ENCODE peak calls at places on chromosomes 12 and 14, in seven cellular contexts. A is HFF-Myc, V is mammary epithelial cell, J is HCT116, S is keratinocyte, G is fibroblast of mammary gland, H is heart left ventricle. O is an unnamed sample.

GRCh38 chr12:56304276-56304675 is 4.1 kb upstream of the CS start:
- DNase-seq in H (no peak), G (no peak), S (no peak), V (no peak), A (no peak), J (no peak), O (no peak)

GRCh38 chr12:59077153-59077930 is 157.0 kb upstream of the LRIG3 start:
- DNase-seq in G (no peak), V (peak), S (no peak), J (no peak), H (no peak), A (no peak), O (peak)

GRCh38 chr12:77062846-77063461 is 2.4 kb downstream of the E2F7 start:
- DNase-seq in G (no peak), H (peak), V (no peak), S (no peak), A (no peak), J (no peak), O (no peak)

GRCh38 chr12:30417697-30418231 is 277.9 kb downstream of the IPO8 start:
- DNase-seq in H (peak), G (peak), S (peak), V (peak), J (peak), A (peak), O (no peak)

GRCh38 chr12:66662729-66663128 is 16.1 kb downstream of the GRIP1 start:
- DNase-seq in A (no peak), G (peak), S (peak), H (no peak), V (peak), J (no peak), O (no peak)

GRCh38 chr14:102508410-102508773 is 1.2 kb downstream of the ANKRD9 start:
- DNase-seq in S (no peak), A (no peak), V (no peak), J (no peak), G (no peak), H (peak), O (peak)

GRCh38 chr14:99260652-99261551 is 11.1 kb downstream of the BCL11B start:
- DNase-seq in J (no peak), V (no peak), H (no peak), G (no peak), A (no peak), S (no peak), O (no peak)

GRCh38 chr12:50049254-50050118 is 7.9 kb upstream of the ASIC1 start:
- DNase-seq in S (no peak), A (no peak), J (no peak), V (no peak), G (no peak), H (no peak), O (no peak)

DNA sequence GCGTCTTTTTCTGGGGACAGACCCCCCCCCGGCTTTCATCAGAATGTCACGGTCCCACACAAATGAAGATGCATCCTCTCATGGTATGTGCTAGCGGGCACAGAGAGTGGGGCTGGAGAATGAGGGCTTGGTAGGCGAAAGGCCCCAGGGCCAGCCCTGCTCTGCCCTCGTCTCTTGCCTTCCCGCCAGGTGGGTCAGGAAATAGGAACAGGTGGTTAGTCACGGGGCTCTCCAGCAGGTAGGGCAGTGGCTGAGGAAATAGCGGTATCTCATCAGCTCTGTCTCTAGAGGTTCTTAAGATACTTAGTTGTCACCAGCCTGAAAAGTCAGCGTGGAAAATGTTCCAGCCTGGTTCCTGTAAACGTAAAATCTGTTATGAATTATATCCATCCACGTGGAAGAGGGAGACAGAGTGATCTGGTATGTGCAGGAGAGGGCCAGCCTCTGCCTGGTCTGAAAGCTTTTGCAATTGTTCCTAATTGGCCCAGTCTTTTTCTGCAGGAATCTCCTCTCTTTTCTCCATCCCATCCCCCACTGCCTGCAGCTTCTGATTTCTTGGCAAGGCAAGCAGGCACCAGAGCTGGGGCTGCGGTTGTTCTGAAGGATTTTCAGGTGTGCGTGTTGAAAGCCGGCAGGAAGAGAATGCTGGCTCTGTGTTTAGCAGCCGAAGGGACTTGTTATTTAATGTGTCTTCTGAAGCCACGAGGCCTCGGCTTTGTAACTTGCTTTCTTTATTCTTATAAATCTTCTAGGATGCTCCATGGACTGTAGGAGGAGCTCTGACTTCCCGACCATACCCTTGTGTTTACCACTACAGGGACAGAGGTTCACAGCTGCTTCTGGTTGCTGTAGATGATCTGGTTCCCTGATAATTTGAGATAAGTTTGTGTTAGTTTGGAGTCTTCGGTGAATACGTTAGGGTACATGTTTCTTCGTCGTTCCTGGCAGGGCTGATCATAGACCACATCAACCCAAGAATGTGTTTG is 131.1 kb downstream of the CACNA1C start:
- DNase-seq in A (peak), S (no peak), G (peak), V (peak), J (no peak), H (no peak), O (no peak)
- TF ChIP-seq CTCF in A (peak), S (peak), G (peak), V (peak), J (peak), H (peak), O (no peak)

GRCh38 chr14:79270361-79270760 is 940.9 kb downstream of the DIO2 start:
- DNase-seq in J (no peak), V (no peak), H (no peak), A (no peak), G (no peak), S (no peak), O (no peak)
- TF ChIP-seq CTCF in J (no peak), V (no peak), H (no peak), A (no peak), G (no peak), S (no peak), O (no peak)

DNA sequence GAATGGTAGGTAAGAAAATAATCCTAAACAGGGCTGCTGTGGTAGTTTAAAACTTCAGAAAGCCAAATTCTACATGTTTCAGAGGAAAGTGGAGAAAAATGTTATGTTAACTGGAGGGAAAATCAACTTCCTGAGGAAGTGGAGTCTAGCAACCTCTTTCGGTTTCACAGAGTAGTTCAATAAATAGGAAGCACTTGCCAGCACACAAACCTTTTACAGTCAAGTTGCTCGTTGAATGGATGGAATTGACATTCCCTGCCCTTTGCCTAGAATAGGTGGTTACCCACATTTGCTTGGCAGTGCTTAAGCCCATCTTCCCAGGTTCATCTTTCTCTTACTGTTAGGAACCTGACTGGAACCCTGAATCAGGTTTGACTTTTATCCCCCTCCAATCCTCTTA is 15.9 kb downstream of the ANKRD13A start:
- DNase-seq in S (no peak), G (no peak), V (no peak), A (no peak), H (no peak), J (no peak), O (no peak)
- TF ChIP-seq CTCF in S (no peak), G (no peak), V (no peak), A (no peak), H (no peak), J (no peak), O (no peak)

DNA sequence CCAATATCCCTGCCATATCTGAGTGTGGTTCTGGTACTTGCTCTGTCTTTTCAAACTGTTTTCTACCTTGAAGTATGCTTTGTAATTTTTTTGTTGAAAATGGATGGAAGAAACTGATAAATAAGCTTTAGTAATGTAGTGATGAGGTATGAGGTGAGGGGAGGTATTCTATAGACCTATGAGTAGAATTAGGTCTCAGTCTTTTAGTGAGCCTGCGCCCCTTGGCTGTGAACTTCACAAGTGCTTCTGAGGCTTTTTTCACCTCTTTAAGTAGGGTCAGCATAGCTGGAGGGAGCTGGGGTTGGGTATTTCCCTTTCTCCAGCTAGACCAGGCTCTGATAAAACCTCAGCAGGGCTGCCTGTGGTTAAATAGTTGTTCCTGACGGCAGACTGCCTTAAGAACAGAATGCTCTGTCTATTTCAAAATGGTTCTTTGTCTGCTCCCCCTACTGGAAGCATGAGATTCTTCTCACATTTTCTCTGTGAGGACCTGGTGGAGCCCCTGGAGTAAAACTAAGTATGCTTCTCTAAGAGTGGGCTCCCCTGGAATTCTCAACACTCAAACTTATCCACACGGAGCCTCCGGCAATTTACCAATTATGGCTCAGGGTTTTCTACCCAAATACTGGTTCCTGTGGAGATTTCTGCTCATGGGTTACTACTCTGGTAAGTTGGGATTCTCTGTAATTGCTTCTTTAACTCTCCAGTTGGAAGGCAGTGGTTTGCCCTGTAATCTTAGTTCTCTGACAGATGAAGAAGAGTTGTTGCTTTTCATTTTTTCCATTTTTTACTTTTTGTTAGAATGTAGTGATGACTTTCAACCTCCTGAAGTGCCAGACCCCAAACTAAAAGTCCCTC is 13.1 kb downstream of the KRT5 start:
- DNase-seq in J (no peak), G (peak), V (peak), A (no peak), S (no peak), H (no peak), O (peak)
- TF ChIP-seq CTCF in J (peak), G (peak), V (peak), A (peak), S (peak), H (peak), O (peak)